ENCODE peak calls at places on chromosome 15, in four cellular contexts. K is sigmoid colon, Y is HEK293T, X is nephron progenitor cell. Q is an unnamed sample.

GRCh38 chr15:62165029-62165792 is at the start of gene C2CD4B:
- DNase-seq in K (no peak), Y (no peak), X (peak; percentile 67), Q (no peak)

GRCh38 chr15:34682673-34683072 is 72.1 kb downstream of the GJD2 start:
- DNase-seq in X (no peak), K (no peak), Y (no peak), Q (no peak)

GRCh38 chr15:69357773-69358765 is 56.1 kb upstream of the KIF23 start:
- DNase-seq in K (no peak), Y (peak; percentile 47), X (peak; percentile 58), Q (no peak)

GRCh38 chr15:49697121-49697520 is 76.3 kb downstream of the DTWD1 start:
- DNase-seq in Y (no peak), K (no peak), X (no peak), Q (no peak)

GRCh38 chr15:94893091-94893490 is 661.7 kb downstream of the MCTP2 start:
- DNase-seq in K (no peak), Y (no peak), X (no peak), Q (no peak)

GRCh38 chr15:76337047-76337738 is 620 bp downstream of the ISL2 start:
- DNase-seq in X (peak; percentile 35), K (no peak), Y (peak; percentile 65), Q (no peak)

GRCh38 chr15:95864467-95864886 is 466.0 kb upstream of the NR2F2 start:
- DNase-seq in Y (no peak), K (peak; percentile 83), X (no peak), Q (no peak)

GRCh38 chr15:42082832-42083604 is 11.3 kb downstream of the PLA2G4D start:
- DNase-seq in Y (no peak), X (no peak), K (no peak), Q (no peak)

GRCh38 chr15:93139436-93139835 is 50.4 kb upstream of the RGMA start:
- DNase-seq in K (no peak), Y (no peak), X (no peak), Q (no peak)

GRCh38 chr15:37698679-37699078 is 235.8 kb upstream of the TMCO5A start:
- DNase-seq in K (no peak), Y (no peak), X (no peak), Q (no peak)

GRCh38 chr15:37758412-37758811 is 176.0 kb upstream of the TMCO5A start:
- DNase-seq in Y (no peak), K (no peak), X (no peak), Q (no peak)

GRCh38 chr15:29377141-29377540 is 107.5 kb upstream of the NSMCE3 start:
- DNase-seq in X (no peak), K (no peak), Y (no peak), Q (no peak)

GRCh38 chr15:82699726-82700125 is 9.9 kb downstream of the AP3B2 start:
- DNase-seq in Y (no peak), K (no peak), X (peak; percentile 76), Q (no peak)

GRCh38 chr15:48250640-48251076 is 44.6 kb downstream of the SLC12A1 start:
- DNase-seq in Y (peak; percentile 29), K (no peak), X (peak; percentile 22), Q (no peak)

Q was measured in activated gamma-delta T cell.